ENCODE peak calls at places on chromosomes 5 and 9, in five cellular contexts. One of them, this sample, is unnamed.
A peak's percentile ranks its signal among the peaks of the same experiment; 100 is the strongest.

GRCh38 chr5:181133083-181133482 is 2.1 kb upstream of the OR2V1 start:
- DNase-seq in right cardiac atrium: no peak
- DNase-seq in left ventricle myocardium inferior: no peak
- DNase-seq in BE2C: no peak
- DNase-seq in neural progenitor cell: no peak
- DNase-seq in this sample: no peak

GRCh38 chr5:172456076-172456800 is 1.9 kb upstream of the SH3PXD2B start:
- DNase-seq in right cardiac atrium: no peak
- DNase-seq in BE2C: no peak
- DNase-seq in neural progenitor cell: no peak
- DNase-seq in left ventricle myocardium inferior: no peak
- DNase-seq in this sample: no peak

GRCh38 chr9:107019216-107019615 is 156.2 kb downstream of the ZNF462 start:
- DNase-seq in BE2C: no peak
- DNase-seq in neural progenitor cell: no peak
- DNase-seq in right cardiac atrium: no peak
- DNase-seq in left ventricle myocardium inferior: no peak
- DNase-seq in this sample: no peak

GRCh38 chr5:103232393-103232999 is 26.1 kb upstream of the MACIR start:
- DNase-seq in BE2C: peak; percentile 39
- DNase-seq in right cardiac atrium: no peak
- DNase-seq in neural progenitor cell: no peak
- DNase-seq in left ventricle myocardium inferior: no peak
- DNase-seq in this sample: no peak

GRCh38 chr9:117430813-117431212 is 16.0 kb upstream of the ASTN2 start:
- DNase-seq in right cardiac atrium: no peak
- DNase-seq in BE2C: no peak
- DNase-seq in neural progenitor cell: no peak
- DNase-seq in left ventricle myocardium inferior: no peak
- DNase-seq in this sample: no peak

GRCh38 chr9:107685901-107686300 is 196.3 kb upstream of the KLF4 start:
- DNase-seq in left ventricle myocardium inferior: no peak
- DNase-seq in neural progenitor cell: no peak
- DNase-seq in BE2C: no peak
- DNase-seq in right cardiac atrium: no peak
- DNase-seq in this sample: no peak

GRCh38 chr5:137573376-137573775 is 74.2 kb upstream of the SPOCK1 start:
- DNase-seq in left ventricle myocardium inferior: no peak
- DNase-seq in neural progenitor cell: no peak
- DNase-seq in right cardiac atrium: no peak
- DNase-seq in BE2C: no peak
- DNase-seq in this sample: no peak

GRCh38 chr9:135070198-135070951 is 17.1 kb upstream of the OLFM1 start:
- DNase-seq in BE2C: peak; percentile 88
- DNase-seq in left ventricle myocardium inferior: no peak
- DNase-seq in neural progenitor cell: peak; percentile 87
- DNase-seq in right cardiac atrium: no peak
- DNase-seq in this sample: peak; percentile 67

GRCh38 chr9:102550266-102550665 is 444.9 kb upstream of the CYLC2 start:
- DNase-seq in left ventricle myocardium inferior: no peak
- DNase-seq in neural progenitor cell: no peak
- DNase-seq in BE2C: no peak
- DNase-seq in right cardiac atrium: no peak
- DNase-seq in this sample: no peak

GRCh38 chr9:9117866-9118265 is 1318.3 kb upstream of the DMAC1 start:
- DNase-seq in BE2C: no peak
- DNase-seq in right cardiac atrium: no peak
- DNase-seq in left ventricle myocardium inferior: no peak
- DNase-seq in neural progenitor cell: no peak
- DNase-seq in this sample: no peak

GRCh38 chr5:20367178-20367577 is 379.2 kb upstream of the CDH18 start:
- DNase-seq in neural progenitor cell: no peak
- DNase-seq in right cardiac atrium: no peak
- DNase-seq in left ventricle myocardium inferior: no peak
- DNase-seq in BE2C: no peak
- DNase-seq in this sample: no peak

GRCh38 chr5:90747693-90748092 is 189.1 kb downstream of the ADGRV1 start:
- DNase-seq in BE2C: no peak
- DNase-seq in left ventricle myocardium inferior: no peak
- DNase-seq in right cardiac atrium: no peak
- DNase-seq in neural progenitor cell: peak; percentile 63
- DNase-seq in this sample: no peak

GRCh38 chr5:98770158-98770910 is 3.1 kb upstream of the RGMB start:
- DNase-seq in neural progenitor cell: peak; percentile 55
- DNase-seq in right cardiac atrium: peak; percentile 62
- DNase-seq in left ventricle myocardium inferior: peak; percentile 25
- DNase-seq in BE2C: peak; percentile 79
- DNase-seq in this sample: peak; percentile 78

GRCh38 chr5:160318409-160318808 is 6.0 kb upstream of the CCNJL start:
- DNase-seq in left ventricle myocardium inferior: no peak
- DNase-seq in BE2C: no peak
- DNase-seq in neural progenitor cell: no peak
- DNase-seq in right cardiac atrium: no peak
- DNase-seq in this sample: no peak

GRCh38 chr9:134283692-134284265 is 42.5 kb upstream of the RXRA start:
- DNase-seq in right cardiac atrium: peak; percentile 63
- DNase-seq in BE2C: no peak
- DNase-seq in left ventricle myocardium inferior: no peak
- DNase-seq in neural progenitor cell: no peak
- DNase-seq in this sample: no peak

GRCh38 chr5:179436321-179437122 is 91.3 kb upstream of the ADAMTS2 start:
- DNase-seq in BE2C: peak; percentile 80
- DNase-seq in right cardiac atrium: peak; percentile 26
- DNase-seq in left ventricle myocardium inferior: no peak
- DNase-seq in neural progenitor cell: no peak
- DNase-seq in this sample: peak; percentile 59

GRCh38 chr5:89236900-89237299 is 353.9 kb upstream of the MEF2C start:
- DNase-seq in neural progenitor cell: no peak
- DNase-seq in right cardiac atrium: no peak
- DNase-seq in BE2C: no peak
- DNase-seq in left ventricle myocardium inferior: no peak
- DNase-seq in this sample: no peak

GRCh38 chr9:125444956-125445506 is 183.4 kb downstream of the GAPVD1 start:
- DNase-seq in BE2C: no peak
- DNase-seq in neural progenitor cell: no peak
- DNase-seq in left ventricle myocardium inferior: no peak
- DNase-seq in right cardiac atrium: no peak
- DNase-seq in this sample: no peak

GRCh38 chr5:126189862-126190261 is 233.3 kb upstream of the GRAMD2B start:
- DNase-seq in right cardiac atrium: no peak
- DNase-seq in left ventricle myocardium inferior: no peak
- DNase-seq in BE2C: no peak
- DNase-seq in neural progenitor cell: peak; percentile 71
- DNase-seq in this sample: no peak

GRCh38 chr5:31048282-31048974 is 145.1 kb upstream of the CDH6 start:
- DNase-seq in BE2C: no peak
- DNase-seq in right cardiac atrium: no peak
- DNase-seq in neural progenitor cell: no peak
- DNase-seq in left ventricle myocardium inferior: no peak
- DNase-seq in this sample: no peak

GRCh38 chr9:137484551-137485315 is 25.6 kb upstream of the NSMF start:
- DNase-seq in left ventricle myocardium inferior: no peak
- DNase-seq in neural progenitor cell: no peak
- DNase-seq in right cardiac atrium: no peak
- DNase-seq in BE2C: peak; percentile 22
- DNase-seq in this sample: peak; percentile 63

GRCh38 chr5:64587370-64587769 is 81.6 kb downstream of the RGS7BP start:
- DNase-seq in neural progenitor cell: no peak
- DNase-seq in BE2C: no peak
- DNase-seq in left ventricle myocardium inferior: no peak
- DNase-seq in right cardiac atrium: no peak
- DNase-seq in this sample: no peak

GRCh38 chr5:16625116-16625515 is 8.3 kb upstream of the RETREG1 start:
- DNase-seq in neural progenitor cell: no peak
- DNase-seq in BE2C: no peak
- DNase-seq in left ventricle myocardium inferior: no peak
- DNase-seq in right cardiac atrium: no peak
- DNase-seq in this sample: no peak

GRCh38 chr9:124658165-124659017 is 112.7 kb downstream of the NR6A1 start:
- DNase-seq in neural progenitor cell: peak; percentile 87
- DNase-seq in left ventricle myocardium inferior: peak; percentile 63
- DNase-seq in right cardiac atrium: peak; percentile 75
- DNase-seq in BE2C: peak; percentile 89
- DNase-seq in this sample: peak; percentile 74

GRCh38 chr5:1564824-1565736 is 41.3 kb upstream of the LPCAT1 start:
- DNase-seq in neural progenitor cell: no peak
- DNase-seq in BE2C: no peak
- DNase-seq in right cardiac atrium: peak; percentile 47
- DNase-seq in left ventricle myocardium inferior: no peak
- DNase-seq in this sample: no peak

GRCh38 chr9:133257398-133258053 is 17.5 kb downstream of the ABO start:
- DNase-seq in neural progenitor cell: no peak
- DNase-seq in left ventricle myocardium inferior: peak; percentile 57
- DNase-seq in right cardiac atrium: peak; percentile 75
- DNase-seq in BE2C: peak; percentile 41
- DNase-seq in this sample: no peak

GRCh38 chr5:86866036-86866435 is 248.3 kb downstream of the COX7C start:
- DNase-seq in neural progenitor cell: no peak
- DNase-seq in left ventricle myocardium inferior: no peak
- DNase-seq in right cardiac atrium: peak; percentile 13
- DNase-seq in BE2C: no peak
- DNase-seq in this sample: no peak

GRCh38 chr5:173774212-173774850 is 113.8 kb upstream of the CPEB4 start:
- DNase-seq in right cardiac atrium: no peak
- DNase-seq in neural progenitor cell: no peak
- DNase-seq in BE2C: no peak
- DNase-seq in left ventricle myocardium inferior: peak; percentile 52
- DNase-seq in this sample: no peak

GRCh38 chr9:21546949-21547348 is 64.8 kb upstream of the IFNE start:
- DNase-seq in left ventricle myocardium inferior: no peak
- DNase-seq in BE2C: no peak
- DNase-seq in right cardiac atrium: no peak
- DNase-seq in neural progenitor cell: no peak
- DNase-seq in this sample: no peak
- H3K4me1 ChIP-seq in left ventricle myocardium inferior: no peaks in the 10 kb centered on the region
- H3K4me1 ChIP-seq in BE2C: no peaks in the 10 kb centered on the region
- H3K4me1 ChIP-seq in right cardiac atrium: no peaks in the 10 kb centered on the region
- H3K4me1 ChIP-seq in neural progenitor cell: peaks cover under 1% of the 10 kb centered on the region
- H3K4me1 ChIP-seq in this sample: no peaks in the 10 kb centered on the region

GRCh38 chr5:158039441-158039840 is 180.5 kb upstream of the CLINT1 start:
- DNase-seq in right cardiac atrium: no peak
- DNase-seq in BE2C: no peak
- DNase-seq in neural progenitor cell: no peak
- DNase-seq in left ventricle myocardium inferior: no peak
- DNase-seq in this sample: no peak
- H3K4me1 ChIP-seq in right cardiac atrium: no peaks in the 10 kb centered on the region
- H3K4me1 ChIP-seq in BE2C: no peaks in the 10 kb centered on the region
- H3K4me1 ChIP-seq in neural progenitor cell: peaks cover 3% of the 10 kb centered on the region
- H3K4me1 ChIP-seq in left ventricle myocardium inferior: no peaks in the 10 kb centered on the region
- H3K4me1 ChIP-seq in this sample: no peaks in the 10 kb centered on the region

DNA sequence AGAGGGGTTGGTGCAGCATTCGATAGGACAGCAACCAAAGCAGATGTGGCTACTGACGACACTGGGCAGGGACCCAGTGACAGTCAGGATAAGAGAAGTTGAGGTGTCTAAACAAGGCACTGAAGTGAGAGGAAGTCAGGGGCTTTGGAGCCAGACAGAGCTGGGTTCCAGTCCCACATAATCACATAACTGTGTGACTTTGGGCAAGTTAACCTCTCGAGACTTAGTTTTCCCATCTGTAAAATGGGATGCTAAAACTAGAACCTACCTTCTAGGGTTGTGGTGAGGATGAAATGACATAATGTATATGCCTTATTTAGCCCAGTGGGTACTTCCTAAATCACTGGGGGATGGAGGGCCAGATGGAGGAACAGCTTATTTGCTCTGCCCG is 3.1 kb downstream of the ANGPTL2 start:
- DNase-seq in right cardiac atrium: no peak
- DNase-seq in BE2C: no peak
- DNase-seq in neural progenitor cell: no peak
- DNase-seq in left ventricle myocardium inferior: no peak
- DNase-seq in this sample: no peak
- H3K4me1 ChIP-seq in right cardiac atrium: peaks cover 13% of the 10 kb centered on the region
- H3K4me1 ChIP-seq in BE2C: peaks cover 11% of the 10 kb centered on the region
- H3K4me1 ChIP-seq in neural progenitor cell: peaks cover 30% of the 10 kb centered on the region
- H3K4me1 ChIP-seq in left ventricle myocardium inferior: peaks cover 93% of the 10 kb centered on the region
- H3K4me1 ChIP-seq in this sample: peaks cover 43% of the 10 kb centered on the region

GRCh38 chr9:121736964-121737462 is 85.6 kb downstream of the DAB2IP start:
- DNase-seq in neural progenitor cell: peak; percentile 45
- DNase-seq in right cardiac atrium: peak; percentile 80
- DNase-seq in left ventricle myocardium inferior: peak; percentile 44
- DNase-seq in BE2C: no peak
- DNase-seq in this sample: no peak

GRCh38 chr9:121738391-121738790 is 87.0 kb downstream of the DAB2IP start:
- DNase-seq in neural progenitor cell: no peak
- DNase-seq in right cardiac atrium: no peak
- DNase-seq in left ventricle myocardium inferior: no peak
- DNase-seq in BE2C: no peak
- DNase-seq in this sample: no peak

GRCh38 chr9:121736147-121736721 is 84.8 kb downstream of the DAB2IP start:
- DNase-seq in left ventricle myocardium inferior: peak; percentile 86
- DNase-seq in neural progenitor cell: peak; percentile 91
- DNase-seq in right cardiac atrium: peak; percentile 95
- DNase-seq in BE2C: no peak
- DNase-seq in this sample: peak; percentile 83

GRCh38 chr9:121738969-121739368 is 87.5 kb downstream of the DAB2IP start:
- DNase-seq in left ventricle myocardium inferior: no peak
- DNase-seq in BE2C: no peak
- DNase-seq in neural progenitor cell: no peak
- DNase-seq in right cardiac atrium: no peak
- DNase-seq in this sample: no peak

DNA sequence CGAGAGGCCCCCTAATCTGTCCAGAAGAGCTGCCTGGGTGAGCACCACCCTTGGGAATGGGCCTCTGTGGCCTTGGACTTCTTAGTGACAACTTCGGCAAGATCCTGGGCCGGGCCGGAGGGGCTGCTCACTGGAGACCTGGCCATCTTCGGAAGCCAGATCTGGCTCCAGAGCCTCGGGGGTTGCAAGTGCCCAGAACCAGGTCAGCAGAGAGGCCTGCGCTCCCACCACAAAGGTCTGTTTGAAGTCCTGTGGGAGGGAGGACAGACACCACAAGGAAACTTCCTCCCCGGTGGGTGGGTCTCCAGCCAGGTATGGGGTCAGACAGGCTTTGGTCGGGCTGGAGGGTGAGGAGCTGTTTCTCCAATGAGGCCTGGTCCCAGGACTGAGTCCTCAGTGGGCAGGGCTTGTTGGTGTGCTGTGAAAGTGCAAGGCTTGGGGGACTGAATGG is 86.1 kb downstream of the DAB2IP start:
- DNase-seq in BE2C: no peak
- DNase-seq in neural progenitor cell: no peak
- DNase-seq in left ventricle myocardium inferior: no peak
- DNase-seq in right cardiac atrium: no peak
- DNase-seq in this sample: no peak
- H3K4me1 ChIP-seq in BE2C: peaks cover 4% of the 10 kb centered on the region
- H3K4me1 ChIP-seq in neural progenitor cell: peaks cover 53% of the 10 kb centered on the region
- H3K4me1 ChIP-seq in left ventricle myocardium inferior: peaks cover 95% of the 10 kb centered on the region
- H3K4me1 ChIP-seq in right cardiac atrium: peaks cover 36% of the 10 kb centered on the region
- H3K4me1 ChIP-seq in this sample: peaks cover 21% of the 10 kb centered on the region

This sample was measured in spleen.